ENCODE peak calls at places on chromosomes 1 and 21, in five cellular contexts. Z, B, K, M and X are unnamed samples.

GRCh38 chr1:7401814-7402547 is 369.1 kb upstream of the VAMP3 start:
- DNase-seq in Z (peak), B (no peak), K (no peak), M (no peak), X (peak)

GRCh38 chr1:200368556-200368955 is 41.3 kb downstream of the ZNF281 start:
- DNase-seq in Z (no peak), B (no peak), K (no peak), M (no peak), X (no peak)

GRCh38 chr1:16396591-16396990 is 29.5 kb downstream of the SZRD1 start:
- DNase-seq in Z (peak), B (no peak), K (no peak), M (no peak), X (peak)

GRCh38 chr1:88983791-88984552 is 8.5 kb downstream of the KYAT3 start:
- DNase-seq in Z (peak), B (no peak), K (no peak), M (peak), X (peak)

GRCh38 chr1:206143537-206144155 is 26.5 kb upstream of the AVPR1B start:
- DNase-seq in Z (peak), B (no peak), K (no peak), M (no peak), X (peak)

GRCh38 chr21:34644815-34645214 is 24.0 kb upstream of the CLIC6 start:
- DNase-seq in Z (no peak), B (no peak), K (no peak), M (no peak), X (no peak)

GRCh38 chr1:16171314-16172223 is 15.7 kb upstream of the EPHA2 start:
- DNase-seq in Z (no peak), B (no peak), K (no peak), M (no peak), X (no peak)

GRCh38 chr1:245908543-245908942 is 598.5 kb downstream of the SMYD3 start:
- DNase-seq in Z (no peak), B (no peak), K (no peak), M (no peak), X (no peak)

GRCh38 chr1:3080236-3080964 is 11.4 kb downstream of the PRDM16 start:
- DNase-seq in Z (no peak), B (no peak), K (no peak), M (no peak), X (no peak)

GRCh38 chr1:24108334-24109165 is 3.4 kb downstream of the MYOM3 start:
- DNase-seq in Z (no peak), B (no peak), K (no peak), M (peak), X (no peak)

GRCh38 chr1:174167404-174167803 is 8.1 kb downstream of the RABGAP1L start:
- DNase-seq in Z (no peak), B (no peak), K (no peak), M (no peak), X (no peak)

GRCh38 chr1:23171181-23171755 is 2.6 kb upstream of the LUZP1 start:
- DNase-seq in Z (no peak), B (no peak), K (no peak), M (no peak), X (no peak)

GRCh38 chr1:27192039-27192529 is 37.2 kb upstream of the SLC9A1 start:
- DNase-seq in Z (no peak), B (no peak), K (no peak), M (no peak), X (no peak)

GRCh38 chr1:6783956-6784559 is 1.2 kb upstream of the CAMTA1 start:
- DNase-seq in Z (peak), B (no peak), K (no peak), M (no peak), X (no peak)

GRCh38 chr1:248853668-248854375 is 5.1 kb downstream of the ZNF692 start:
- DNase-seq in Z (no peak), B (no peak), K (no peak), M (no peak), X (no peak)

GRCh38 chr1:30759718-30760281 is 2.2 kb upstream of the LAPTM5 start:
- DNase-seq in Z (no peak), B (peak), K (no peak), M (no peak), X (no peak)

GRCh38 chr1:207670997-207671396 is 26.1 kb downstream of the CR1L start:
- DNase-seq in Z (no peak), B (no peak), K (no peak), M (no peak), X (no peak)

GRCh38 chr21:36169465-36170128 is 13.0 kb downstream of the DOP1B start:
- DNase-seq in Z (no peak), B (no peak), K (no peak), M (peak), X (no peak)

GRCh38 chr1:207309775-207310273 is 11.7 kb upstream of the CD55 start:
- DNase-seq in Z (peak), B (no peak), K (peak), M (no peak), X (peak)

GRCh38 chr1:54403808-54404261 is 2.4 kb downstream of the SSBP3 start:
- DNase-seq in Z (no peak), B (no peak), K (no peak), M (no peak), X (no peak)

GRCh38 chr1:1081311-1082238 is 7.5 kb upstream of the RNF223 start:
- DNase-seq in Z (no peak), B (no peak), K (no peak), M (no peak), X (no peak)

GRCh38 chr1:21255284-21255942 is 34.9 kb downstream of the ECE1 start:
- DNase-seq in Z (peak), B (peak), K (peak), M (peak), X (peak)

GRCh38 chr1:104132386-104132973 is 382.8 kb downstream of the AMY1C start:
- DNase-seq in Z (peak), B (no peak), K (peak), M (no peak), X (peak)

GRCh38 chr1:224592636-224593579 is 23.2 kb upstream of the CNIH3 start:
- DNase-seq in Z (no peak), B (no peak), K (no peak), M (no peak), X (no peak)

GRCh38 chr1:23403038-23403336 is 21.6 kb downstream of the TCEA3 start:
- DNase-seq in Z (no peak), B (no peak), K (no peak), M (no peak), X (no peak)

GRCh38 chr1:32888677-32889420 is 2.6 kb downstream of the HPCA start:
- DNase-seq in Z (no peak), B (no peak), K (no peak), M (no peak), X (no peak)

GRCh38 chr1:6603851-6604558 is 1.3 kb upstream of the KLHL21 start:
- DNase-seq in Z (peak), B (no peak), K (no peak), M (peak), X (peak)

GRCh38 chr21:33051925-33052324 is 18.0 kb upstream of the OLIG1 start:
- DNase-seq in Z (no peak), B (no peak), K (no peak), M (no peak), X (no peak)

GRCh38 chr1:236148471-236148847 is 6.1 kb downstream of the GPR137B start:
- DNase-seq in Z (no peak), B (no peak), K (no peak), M (no peak), X (no peak)

GRCh38 chr21:42306366-42307035 is 8.7 kb downstream of the TFF3 start:
- DNase-seq in Z (no peak), B (no peak), K (no peak), M (no peak), X (no peak)

GRCh38 chr1:227891955-227892871 is 55.5 kb downstream of the WNT9A start:
- DNase-seq in Z (no peak), B (no peak), K (no peak), M (peak), X (no peak)

GRCh38 chr21:45506241-45506817 is 35.9 kb downstream of the SLC19A1 start:
- DNase-seq in Z (no peak), B (no peak), K (no peak), M (peak), X (no peak)

GRCh38 chr1:18900303-18900841 is 2.0 kb downstream of the ALDH4A1 start:
- DNase-seq in Z (no peak), B (no peak), K (no peak), M (no peak), X (no peak)

GRCh38 chr21:35159881-35160280 is 110.8 kb upstream of the RUNX1 start:
- DNase-seq in Z (no peak), B (no peak), K (no peak), M (no peak), X (no peak)